ENCODE peak calls at places on chromosomes 12 and 14, in eight cellular contexts. V, L, U, I, D, B, G and X are unnamed samples.

GRCh38 chr12:12693111-12693671 is 2.8 kb downstream of the GPR19 start:
- DNase-seq in B (no peak), G (no peak), I (no peak), U (no peak), L (no peak), V (no peak), D (no peak), X (no peak)

GRCh38 chr12:109596418-109597244 is 23.0 kb downstream of the MVK start:
- DNase-seq in B (no peak), D (no peak), G (no peak), I (no peak), V (no peak), U (no peak), L (no peak), X (no peak)

GRCh38 chr14:67602995-67603545 is 3.0 kb upstream of the PIGH start:
- DNase-seq in U (no peak), I (no peak), D (no peak), B (no peak), V (no peak), L (no peak), G (no peak), X (no peak)

GRCh38 chr12:74747305-74747704 is 209.7 kb downstream of the ATXN7L3B start:
- DNase-seq in V (peak; percentile 21), L (no peak), B (no peak), I (no peak), U (no peak), G (no peak), D (no peak), X (no peak)

GRCh38 chr14:58912287-58912686 is 274.5 kb downstream of the DACT1 start:
- DNase-seq in V (no peak), I (no peak), B (no peak), L (no peak), U (no peak), G (no peak), D (no peak), X (no peak)

GRCh38 chr14:50741571-50741970 is 73.5 kb upstream of the SAV1 start:
- DNase-seq in I (no peak), B (no peak), D (no peak), V (peak; percentile 16), G (no peak), U (no peak), L (peak; percentile 55), X (no peak)

GRCh38 chr14:68777644-68778043 is 15.2 kb downstream of the ZFP36L1 start:
- DNase-seq in I (no peak), B (peak; percentile 14), V (no peak), L (no peak), D (no peak), G (no peak), U (no peak), X (no peak)

GRCh38 chr12:52710744-52711143 is 7.4 kb upstream of the KRT77 start:
- DNase-seq in L (no peak), V (no peak), G (no peak), U (no peak), I (no peak), D (no peak), B (no peak), X (no peak)

GRCh38 chr12:76312314-76312713 is 35.9 kb downstream of the BBS10 start:
- DNase-seq in G (no peak), U (no peak), L (peak; percentile 30), V (no peak), D (no peak), I (no peak), B (no peak), X (no peak)

GRCh38 chr12:6890789-6891624 is 13.6 kb upstream of the LRRC23 start:
- DNase-seq in I (peak; percentile 99), U (peak; percentile 94), D (peak; percentile 99), B (peak; percentile 99), L (peak; percentile 98), V (peak; percentile 86), G (peak; percentile 98), X (peak; percentile 94)

GRCh38 chr12:126464157-126464556 is 1398.9 kb downstream of the AACS start:
- DNase-seq in D (no peak), B (no peak), G (no peak), I (no peak), U (no peak), V (no peak), L (no peak), X (no peak)

GRCh38 chr12:124254126-124254525 is 40.8 kb upstream of the RFLNA start:
- DNase-seq in V (no peak), B (no peak), U (no peak), L (no peak), D (no peak), G (no peak), I (no peak), X (no peak)

GRCh38 chr14:63457498-63457897 is 85.7 kb downstream of the PPP2R5E start:
- DNase-seq in D (no peak), I (no peak), U (no peak), V (no peak), G (no peak), L (no peak), B (no peak), X (no peak)

GRCh38 chr14:22981090-22982012 is 1.0 kb downstream of the AJUBA start:
- DNase-seq in D (no peak), U (no peak), V (no peak), B (no peak), I (peak; percentile 43), L (peak; percentile 45), G (no peak), X (no peak)

GRCh38 chr12:27164330-27165045 is 79.6 kb upstream of the STK38L start:
- DNase-seq in U (no peak), I (no peak), G (no peak), V (no peak), B (no peak), D (no peak), L (no peak), X (no peak)
- TF ChIP-seq POLR2A in U (no peak), I (no peak), G (no peak), V (no peak), B (no peak), D (no peak), L (no peak), X (no peak)

GRCh38 chr12:64402181-64402580 is 2.0 kb upstream of the XPOT start:
- DNase-seq in U (no peak), B (no peak), V (no peak), I (no peak), L (no peak), G (no peak), D (no peak), X (no peak)

GRCh38 chr12:64400041-64400440 is 4.2 kb upstream of the XPOT start:
- DNase-seq in L (no peak), V (no peak), I (no peak), B (no peak), D (no peak), U (no peak), G (no peak), X (no peak)

GRCh38 chr12:64403708-64404469 is at the start of gene XPOT:
- DNase-seq in B (peak; percentile 95), U (peak; percentile 76), L (peak; percentile 97), G (peak; percentile 90), V (peak; percentile 95), I (peak; percentile 93), D (peak; percentile 95), X (peak; percentile 87)

GRCh38 chr12:64407342-64408223 is 3.4 kb downstream of the XPOT start:
- DNase-seq in B (no peak), I (no peak), U (no peak), L (no peak), V (no peak), D (no peak), G (no peak), X (no peak)

GRCh38 chr12:64404470-64405446 is 566 bp downstream of the XPOT start:
- DNase-seq in I (no peak), D (peak; percentile 58), G (peak; percentile 65), U (peak; percentile 45), V (no peak), B (peak; percentile 51), L (peak; percentile 73), X (no peak)
- TF ChIP-seq POLR2A in I (peak; percentile 62), D (peak; percentile 57), G (no peak), U (no peak), V (no peak), B (no peak), L (no peak), X (no peak)

GRCh38 chr14:64983439-64984310 is 3.0 kb upstream of the FNTB start:
- DNase-seq in D (peak; percentile 33), B (peak; percentile 42), G (no peak), I (peak; percentile 24), V (peak; percentile 16), L (peak; percentile 76), U (no peak), X (no peak)

GRCh38 chr14:64992328-64992885 is 5.7 kb downstream of the FNTB start:
- DNase-seq in G (no peak), I (peak; percentile 54), B (no peak), V (no peak), U (no peak), D (no peak), L (no peak), X (no peak)

GRCh38 chr14:64990291-64990690 is 3.6 kb downstream of the FNTB start:
- DNase-seq in B (no peak), D (no peak), G (no peak), I (no peak), L (no peak), U (no peak), V (no peak), X (no peak)

GRCh38 chr14:64990939-64991338 is 4.2 kb downstream of the FNTB start:
- DNase-seq in I (no peak), B (no peak), D (no peak), U (no peak), L (no peak), G (no peak), V (no peak), X (no peak)

DNA sequence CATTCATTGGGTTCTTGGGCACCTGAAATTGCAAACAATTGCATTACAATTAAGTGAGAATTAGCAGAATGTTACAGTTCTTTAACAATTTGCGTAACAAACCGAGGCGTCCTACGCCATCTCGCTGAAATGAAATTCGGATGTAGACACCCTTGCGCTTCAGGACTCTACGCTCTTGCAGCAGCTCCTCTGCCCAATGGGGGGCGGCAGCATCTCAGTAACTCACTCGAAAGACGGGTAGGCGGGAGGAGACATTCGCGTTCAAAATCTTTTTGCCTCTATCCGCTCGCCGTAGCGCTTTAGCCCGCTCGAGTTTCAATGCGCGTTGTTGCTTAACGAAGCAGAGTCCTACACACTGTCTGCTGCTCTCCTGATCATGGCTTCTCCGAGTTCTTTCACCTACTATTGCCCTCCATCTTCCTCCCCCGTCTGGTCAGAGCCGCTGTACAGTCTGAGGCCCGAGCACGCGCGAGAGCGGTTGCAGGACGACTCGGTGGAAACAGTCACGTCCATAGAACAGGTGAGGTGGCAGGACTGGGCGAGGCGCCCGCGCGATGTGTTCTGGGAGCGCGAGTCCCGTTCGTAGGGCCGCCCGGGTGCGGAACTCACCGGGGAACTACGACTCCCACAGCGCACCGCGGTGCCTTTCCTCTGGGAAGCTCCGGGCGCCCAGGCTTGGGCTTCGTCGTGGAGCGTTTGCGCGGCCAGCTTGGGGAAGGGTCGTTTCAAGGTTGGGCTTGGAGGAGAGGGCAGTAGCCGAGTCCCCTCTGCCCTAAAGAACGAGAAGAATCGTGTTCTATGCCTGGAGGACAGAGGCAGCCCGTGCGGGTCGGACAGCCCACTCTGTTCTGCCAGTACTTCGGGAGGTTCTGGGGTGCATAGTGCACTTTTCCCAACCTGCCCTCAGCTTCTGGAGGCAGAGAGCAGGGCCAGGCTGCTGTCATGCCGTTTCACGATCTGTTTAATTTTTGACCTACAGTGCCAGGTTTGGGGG is at the start of gene FNTB:
- DNase-seq in D (peak; percentile 96), U (peak; percentile 92), L (peak; percentile 98), V (peak; percentile 92), I (peak; percentile 94), G (peak; percentile 94), B (peak; percentile 97), X (peak; percentile 84)
- TF ChIP-seq POLR2A in D (peak; percentile 75), U (peak; percentile 11), L (peak; percentile 43), V (peak; percentile 92), I (peak; percentile 33), G (no peak), B (no peak), X (peak; percentile 67)

GRCh38 chr12:45990468-45991288 is at the start of gene SCAF11:
- DNase-seq in B (peak; percentile 100), D (peak; percentile 100), U (peak; percentile 100), L (peak; percentile 100), V (peak; percentile 100), G (peak; percentile 100), I (peak; percentile 100), X (peak; percentile 80)
- TF ChIP-seq POLR2A in B (no peak), D (peak; percentile 94), U (peak; percentile 66), L (peak; percentile 16), V (peak; percentile 74), G (peak; percentile 96), I (peak; percentile 90), X (peak; percentile 59)